ENCODE peak calls at places on chromosomes 4 and X, in five cellular contexts. C is IMR-90, W is astrocyte, P is A673, X is cardiac muscle cell. E is an unnamed sample.
A peak's percentile ranks its signal among the peaks of the same experiment; 100 is the strongest.

GRCh38 chr4:75921910-75922309 is 18.9 kb downstream of the NAAA start:
- DNase-seq in P (no peak), W (no peak), C (no peak), X (no peak), E (no peak)

GRCh38 chrX:155534800-155535199 is 76.4 kb upstream of the F8A3 start:
- DNase-seq in X (no peak), W (no peak), C (no peak), P (peak; percentile 1), E (no peak)

GRCh38 chr4:123843137-123843536 is 446.5 kb downstream of the SPRY1 start:
- DNase-seq in W (no peak), C (no peak), P (no peak), X (no peak), E (no peak)

GRCh38 chrX:149282909-149283308 is 222.2 kb downstream of the IDS start:
- DNase-seq in W (no peak), C (no peak), P (no peak), X (no peak), E (no peak)

GRCh38 chr4:6909970-6910339 is 329 bp downstream of the TBC1D14 start:
- DNase-seq in X (peak; percentile 65), W (no peak), P (peak; percentile 55), C (no peak), E (no peak)

GRCh38 chr4:139735381-139736256 is 70.0 kb downstream of the MGST2 start:
- DNase-seq in W (peak; percentile 8), X (peak; percentile 66), C (no peak), P (peak; percentile 7), E (peak; percentile 13)

GRCh38 chr4:92198711-92199110 is 105.1 kb upstream of the GRID2 start:
- DNase-seq in X (no peak), W (peak; percentile 56), P (no peak), C (peak; percentile 81), E (peak; percentile 14)

GRCh38 chrX:49268702-49269009 is 937 bp upstream of the PPP1R3F start:
- DNase-seq in C (no peak), W (no peak), X (no peak), P (no peak), E (no peak)

GRCh38 chr4:40307627-40308497 is 27.3 kb upstream of the CHRNA9 start:
- DNase-seq in X (no peak), W (no peak), C (no peak), P (peak; percentile 43), E (no peak)

GRCh38 chr4:79682801-79683217 is 274.8 kb upstream of the GK2 start:
- DNase-seq in W (peak; percentile 14), X (no peak), C (peak; percentile 53), P (no peak), E (no peak)

GRCh38 chr4:107800686-107801085 is 24.0 kb upstream of the SGMS2 start:
- DNase-seq in P (no peak), X (no peak), C (no peak), W (no peak), E (no peak)

GRCh38 chr4:107801766-107802211 is 22.9 kb upstream of the SGMS2 start:
- DNase-seq in P (peak; percentile 45), X (no peak), W (peak; percentile 59), C (peak; percentile 27), E (peak; percentile 54)

GRCh38 chr4:107809236-107809635 is 15.5 kb upstream of the SGMS2 start:
- DNase-seq in W (no peak), X (no peak), P (no peak), C (no peak), E (no peak)

GRCh38 chr4:107808572-107808971 is 16.2 kb upstream of the SGMS2 start:
- DNase-seq in X (no peak), C (no peak), P (no peak), W (no peak), E (no peak)

DNA sequence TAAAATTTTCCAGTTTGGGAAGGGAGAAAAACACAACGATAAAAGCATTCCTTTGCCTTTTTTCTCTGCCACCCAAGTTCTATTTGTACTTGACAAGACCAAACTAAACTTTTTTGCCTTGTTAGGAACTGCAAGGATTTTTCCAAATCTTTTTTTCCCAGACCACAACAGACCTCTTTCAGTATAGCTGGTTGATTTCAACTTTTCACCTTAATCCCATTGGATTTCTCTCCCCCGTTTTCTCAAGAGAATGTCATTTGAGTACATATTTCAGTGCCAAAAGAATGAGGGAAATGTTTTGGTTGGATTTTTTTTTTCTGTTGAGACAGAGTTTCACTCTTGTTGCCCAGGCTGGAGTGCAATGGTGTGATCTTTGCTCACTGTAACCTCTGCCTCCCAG is 18.5 kb upstream of the SGMS2 start:
- DNase-seq in X (no peak), C (no peak), W (peak; percentile 4), P (no peak), E (peak; percentile 24)
- TF ChIP-seq CTCF in X (no peak), C (no peak), W (no peak), P (no peak), E (no peak)

DNA sequence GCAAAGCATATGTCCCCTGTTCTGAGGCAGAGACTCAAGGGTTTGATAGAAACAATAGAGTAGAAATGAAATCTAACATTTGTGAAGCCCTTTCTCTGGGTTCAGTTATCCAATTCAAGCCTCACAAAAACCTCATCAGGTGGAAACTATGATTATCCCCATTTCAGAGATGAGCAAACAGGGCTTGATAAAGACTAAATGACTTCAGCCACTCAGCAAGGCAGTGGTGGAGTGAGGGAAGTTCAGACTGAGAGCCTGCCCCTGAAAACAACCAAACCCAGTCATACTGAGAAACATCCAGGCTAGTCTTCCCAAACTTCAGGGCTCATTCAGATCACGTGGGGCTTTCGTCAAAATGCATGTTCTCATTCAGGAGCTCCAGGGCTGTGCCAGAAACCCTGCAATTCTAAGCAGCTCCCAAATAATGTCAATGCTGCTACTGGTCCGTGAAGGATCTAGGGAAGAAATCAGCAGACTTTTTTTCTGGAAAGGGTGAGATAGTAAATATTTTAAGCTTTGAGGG is 109.6 kb upstream of the KIT start:
- DNase-seq in P (no peak), X (no peak), C (no peak), W (no peak), E (no peak)
- H3K4me3 ChIP-seq in P (no peak overlapping the region), X (no peak overlapping the region), C (no peak overlapping the region), W (no peak overlapping the region), E (no peak overlapping the region)

GRCh38 chr4:108181704-108182103 is 13.0 kb upstream of the LEF1 start:
- DNase-seq in X (no peak), C (no peak), W (no peak), P (no peak), E (no peak)
- TF ChIP-seq CTCF in X (no peak), C (no peak), W (no peak), P (no peak), E (peak; percentile 7)

DNA sequence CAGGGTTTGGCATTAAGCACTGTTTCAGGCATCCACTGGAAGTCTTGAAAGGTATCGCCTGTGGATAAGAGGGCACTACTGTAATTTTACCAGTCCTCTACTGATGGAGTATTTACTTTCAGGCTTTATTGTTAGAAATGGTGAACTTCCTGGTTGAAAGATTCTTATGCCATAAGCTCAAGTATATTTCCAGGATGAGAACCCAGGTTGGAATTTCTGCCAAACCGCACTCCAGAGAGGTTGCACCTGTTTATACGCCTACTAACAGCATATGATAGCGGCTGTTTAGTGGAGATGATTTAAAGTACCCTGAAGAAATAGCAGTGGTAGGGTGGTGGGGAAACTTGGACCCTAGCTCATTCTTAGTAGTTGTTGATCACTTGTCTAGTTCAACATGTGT is 9.9 kb downstream of the FNIP2 start:
- DNase-seq in P (no peak), X (no peak), C (no peak), W (peak; percentile 45), E (no peak)
- H3K4me3 ChIP-seq in P (no peak overlapping the region), X (no peak overlapping the region), C (no peak overlapping the region), W (no peak overlapping the region), E (no peak overlapping the region)

GRCh38 chr4:38730493-38730829 is 52.3 kb downstream of the TLR10 start:
- DNase-seq in W (no peak), C (no peak), P (no peak), X (no peak), E (no peak)

GRCh38 chr4:38724507-38724808 is 58.3 kb downstream of the TLR10 start:
- DNase-seq in P (no peak), W (no peak), C (no peak), X (no peak), E (no peak)

GRCh38 chr4:38730830-38731646 is 51.8 kb downstream of the TLR10 start:
- DNase-seq in X (peak; percentile 82), W (peak; percentile 97), C (peak; percentile 94), P (peak; percentile 84), E (peak; percentile 92)

GRCh38 chr4:38723726-38724506 is 58.9 kb downstream of the TLR10 start:
- DNase-seq in C (no peak), X (no peak), P (no peak), W (peak; percentile 36), E (peak; percentile 21)

GRCh38 chr4:38728651-38729141 is 54.1 kb downstream of the TLR10 start:
- DNase-seq in P (no peak), W (no peak), X (no peak), C (no peak), E (no peak)
- TF ChIP-seq CTCF in P (peak; percentile 31), W (no peak), X (no peak), C (no peak), E (no peak)

GRCh38 chr4:184538023-184538599 is 63.8 kb upstream of the IRF2 start:
- DNase-seq in C (peak; percentile 90), X (peak; percentile 84), P (peak; percentile 90), W (peak; percentile 76), E (peak; percentile 92)
- H3K4me3 ChIP-seq in C (peak overlapping the region; percentile 81), X (peak overlapping the region; percentile 77), P (peak overlapping the region; percentile 78), W (peak overlapping the region; percentile 82), E (peak overlapping the region; percentile 82)

GRCh38 chr4:17599826-17600225 is 14.6 kb upstream of the MED28 start:
- DNase-seq in W (no peak), X (no peak), C (no peak), P (no peak), E (no peak)

GRCh38 chr4:17595471-17596005 is 18.5 kb downstream of the LAP3 start:
- DNase-seq in C (no peak), X (no peak), P (no peak), W (no peak), E (no peak)

GRCh38 chr4:17597517-17597916 is 16.9 kb upstream of the MED28 start:
- DNase-seq in W (no peak), P (no peak), C (peak; percentile 6), X (no peak), E (no peak)
- TF ChIP-seq CTCF in W (peak; percentile 32), P (peak; percentile 46), C (peak; percentile 23), X (peak; percentile 24), E (peak; percentile 30)

E was measured in fibroblast of villous mesenchyme.